ENCODE peak calls at places on chromosomes 4 and X, in seven cellular contexts. One of them, this sample, is unnamed.

GRCh38 chr4:152501846-152502536 is 33.9 kb downstream of the FBXW7 start:
- DNase-seq in A549: no peak
- DNase-seq in H1: no peak
- DNase-seq in IMR-90: peak; percentile 41
- DNase-seq in K562: no peak
- DNase-seq in SK-N-SH: no peak
- DNase-seq in HepG2: no peak
- DNase-seq in this sample: no peak

GRCh38 chrX:130826249-130826648 is 76.8 kb downstream of the ENOX2 start:
- DNase-seq in A549: no peak
- DNase-seq in H1: no peak
- DNase-seq in IMR-90: no peak
- DNase-seq in K562: no peak
- DNase-seq in SK-N-SH: no peak
- DNase-seq in HepG2: no peak
- DNase-seq in this sample: no peak

GRCh38 chr4:153018031-153018430 is 81.9 kb downstream of the FHDC1 start:
- DNase-seq in A549: no peak
- DNase-seq in H1: no peak
- DNase-seq in IMR-90: no peak
- DNase-seq in K562: no peak
- DNase-seq in SK-N-SH: no peak
- DNase-seq in HepG2: no peak
- DNase-seq in this sample: no peak

GRCh38 chr4:158858410-158859189 is 89.8 kb downstream of the FNIP2 start:
- DNase-seq in A549: no peak
- DNase-seq in H1: no peak
- DNase-seq in IMR-90: peak; percentile 71
- DNase-seq in K562: no peak
- DNase-seq in SK-N-SH: no peak
- DNase-seq in HepG2: peak; percentile 16
- DNase-seq in this sample: no peak

GRCh38 chr4:139978692-139979091 is 175.3 kb downstream of the MAML3 start:
- DNase-seq in A549: no peak
- DNase-seq in H1: no peak
- DNase-seq in IMR-90: no peak
- DNase-seq in K562: no peak
- DNase-seq in SK-N-SH: no peak
- DNase-seq in HepG2: no peak
- DNase-seq in this sample: peak; percentile 75

GRCh38 chr4:25107827-25108516 is 52.3 kb downstream of the SEPSECS start:
- DNase-seq in A549: no peak
- DNase-seq in H1: no peak
- DNase-seq in IMR-90: no peak
- DNase-seq in K562: no peak
- DNase-seq in SK-N-SH: no peak
- DNase-seq in HepG2: peak; percentile 13
- DNase-seq in this sample: no peak

GRCh38 chr4:98997176-98997575 is 1.7 kb downstream of the METAP1 start:
- DNase-seq in A549: no peak
- DNase-seq in H1: no peak
- DNase-seq in IMR-90: no peak
- DNase-seq in K562: no peak
- DNase-seq in SK-N-SH: no peak
- DNase-seq in HepG2: no peak
- DNase-seq in this sample: no peak

GRCh38 chr4:46124773-46125172 is 919 bp upstream of the GABRG1 start:
- DNase-seq in A549: no peak
- DNase-seq in H1: no peak
- DNase-seq in IMR-90: no peak
- DNase-seq in K562: no peak
- DNase-seq in SK-N-SH: peak; percentile 6
- DNase-seq in HepG2: no peak
- DNase-seq in this sample: no peak

GRCh38 chrX:115058276-115058675 is 40.9 kb upstream of the IL13RA2 start:
- DNase-seq in A549: no peak
- DNase-seq in H1: no peak
- DNase-seq in IMR-90: peak; percentile 91
- DNase-seq in K562: no peak
- DNase-seq in SK-N-SH: no peak
- DNase-seq in HepG2: no peak
- DNase-seq in this sample: no peak

GRCh38 chrX:81174286-81174685 is 27.4 kb downstream of the HMGN5 start:
- DNase-seq in A549: no peak
- DNase-seq in H1: no peak
- DNase-seq in IMR-90: peak; percentile 37
- DNase-seq in K562: no peak
- DNase-seq in SK-N-SH: no peak
- DNase-seq in HepG2: peak; percentile 3
- DNase-seq in this sample: no peak

GRCh38 chr4:74449571-74450297 is 4.8 kb downstream of the AREG start:
- DNase-seq in A549: no peak
- DNase-seq in H1: no peak
- DNase-seq in IMR-90: peak; percentile 10
- DNase-seq in K562: no peak
- DNase-seq in SK-N-SH: no peak
- DNase-seq in HepG2: no peak
- DNase-seq in this sample: no peak

GRCh38 chr4:112031712-112032328 is 113.4 kb upstream of the FAM241A start:
- DNase-seq in A549: peak; percentile 7
- DNase-seq in H1: no peak
- DNase-seq in IMR-90: peak; percentile 50
- DNase-seq in K562: peak; percentile 38
- DNase-seq in SK-N-SH: peak; percentile 36
- DNase-seq in HepG2: peak; percentile 25
- DNase-seq in this sample: peak; percentile 13

GRCh38 chr4:16785800-16786527 is 112.5 kb downstream of the LDB2 start:
- DNase-seq in A549: no peak
- DNase-seq in H1: no peak
- DNase-seq in IMR-90: peak; percentile 76
- DNase-seq in K562: no peak
- DNase-seq in SK-N-SH: no peak
- DNase-seq in HepG2: no peak
- DNase-seq in this sample: no peak

GRCh38 chr4:7735395-7735794 is 204.3 kb downstream of the AFAP1 start:
- DNase-seq in A549: no peak
- DNase-seq in H1: no peak
- DNase-seq in IMR-90: no peak
- DNase-seq in K562: no peak
- DNase-seq in SK-N-SH: no peak
- DNase-seq in HepG2: no peak
- DNase-seq in this sample: no peak

GRCh38 chr4:47442980-47443379 is 20.5 kb downstream of the COMMD8 start:
- DNase-seq in A549: no peak
- DNase-seq in H1: no peak
- DNase-seq in IMR-90: no peak
- DNase-seq in K562: no peak
- DNase-seq in SK-N-SH: no peak
- DNase-seq in HepG2: no peak
- DNase-seq in this sample: no peak

GRCh38 chr4:122104184-122104583 is 47.9 kb upstream of the BLTP1 start:
- DNase-seq in A549: no peak
- DNase-seq in H1: no peak
- DNase-seq in IMR-90: peak; percentile 35
- DNase-seq in K562: no peak
- DNase-seq in SK-N-SH: no peak
- DNase-seq in HepG2: no peak
- DNase-seq in this sample: no peak

GRCh38 chrX:152220612-152221011 is 82.2 kb upstream of the MAGEA10 start:
- DNase-seq in A549: no peak
- DNase-seq in H1: no peak
- DNase-seq in IMR-90: no peak
- DNase-seq in K562: no peak
- DNase-seq in SK-N-SH: no peak
- DNase-seq in HepG2: no peak
- DNase-seq in this sample: no peak

GRCh38 chr4:71211748-71212147 is 127.1 kb upstream of the SLC4A4 start:
- DNase-seq in A549: no peak
- DNase-seq in H1: no peak
- DNase-seq in IMR-90: no peak
- DNase-seq in K562: no peak
- DNase-seq in SK-N-SH: no peak
- DNase-seq in HepG2: no peak
- DNase-seq in this sample: no peak

GRCh38 chr4:56311299-56311975 is 75.9 kb downstream of the AASDH start:
- DNase-seq in A549: no peak
- DNase-seq in H1: no peak
- DNase-seq in IMR-90: no peak
- DNase-seq in K562: no peak
- DNase-seq in SK-N-SH: peak; percentile 80
- DNase-seq in HepG2: no peak
- DNase-seq in this sample: no peak

GRCh38 chr4:55356991-55357461 is 11.0 kb downstream of the SRD5A3 start:
- DNase-seq in A549: no peak
- DNase-seq in H1: no peak
- DNase-seq in IMR-90: peak; percentile 44
- DNase-seq in K562: no peak
- DNase-seq in SK-N-SH: no peak
- DNase-seq in HepG2: peak; percentile 42
- DNase-seq in this sample: no peak

GRCh38 chr4:10461850-10462400 is 4.7 kb upstream of the ZNF518B start:
- DNase-seq in A549: no peak
- DNase-seq in H1: no peak
- DNase-seq in IMR-90: no peak
- DNase-seq in K562: no peak
- DNase-seq in SK-N-SH: no peak
- DNase-seq in HepG2: no peak
- DNase-seq in this sample: no peak

GRCh38 chr4:74426101-74426500 is 18.8 kb upstream of the AREG start:
- DNase-seq in A549: no peak
- DNase-seq in H1: no peak
- DNase-seq in IMR-90: peak; percentile 91
- DNase-seq in K562: no peak
- DNase-seq in SK-N-SH: no peak
- DNase-seq in HepG2: no peak
- DNase-seq in this sample: no peak

GRCh38 chrX:24498181-24498580 is 33.1 kb downstream of the PDK3 start:
- DNase-seq in A549: peak; percentile 28
- DNase-seq in H1: no peak
- DNase-seq in IMR-90: no peak
- DNase-seq in K562: no peak
- DNase-seq in SK-N-SH: no peak
- DNase-seq in HepG2: peak; percentile 1
- DNase-seq in this sample: no peak

GRCh38 chrX:46551494-46552128 is 6.4 kb upstream of the ZNF674 start:
- DNase-seq in A549: no peak
- DNase-seq in H1: no peak
- DNase-seq in IMR-90: peak; percentile 80
- DNase-seq in K562: no peak
- DNase-seq in SK-N-SH: no peak
- DNase-seq in HepG2: no peak
- DNase-seq in this sample: no peak

GRCh38 chrX:140815868-140816267 is 106.3 kb downstream of the LINC00632 start:
- DNase-seq in A549: no peak
- DNase-seq in H1: no peak
- DNase-seq in IMR-90: peak; percentile 10
- DNase-seq in K562: no peak
- DNase-seq in SK-N-SH: no peak
- DNase-seq in HepG2: no peak
- DNase-seq in this sample: no peak

GRCh38 chr4:165493359-165493758 is 114.6 kb downstream of the CPE start:
- DNase-seq in A549: peak; percentile 23
- DNase-seq in H1: peak; percentile 74
- DNase-seq in IMR-90: peak; percentile 38
- DNase-seq in K562: peak; percentile 64
- DNase-seq in SK-N-SH: peak; percentile 36
- DNase-seq in HepG2: peak; percentile 27
- DNase-seq in this sample: no peak

GRCh38 chr4:89397464-89397863 is 89.9 kb upstream of the GPRIN3 start:
- DNase-seq in A549: no peak
- DNase-seq in H1: no peak
- DNase-seq in IMR-90: no peak
- DNase-seq in K562: no peak
- DNase-seq in SK-N-SH: no peak
- DNase-seq in HepG2: no peak
- DNase-seq in this sample: no peak

GRCh38 chrX:6184900-6185515 is 43.7 kb downstream of the NLGN4X start:
- DNase-seq in A549: no peak
- DNase-seq in H1: no peak
- DNase-seq in IMR-90: no peak
- DNase-seq in K562: no peak
- DNase-seq in SK-N-SH: no peak
- DNase-seq in HepG2: no peak
- DNase-seq in this sample: no peak

GRCh38 chrX:106894978-106895452 is 8.1 kb downstream of the RIPPLY1 start:
- DNase-seq in A549: peak; percentile 39
- DNase-seq in H1: no peak
- DNase-seq in IMR-90: peak; percentile 76
- DNase-seq in K562: no peak
- DNase-seq in SK-N-SH: no peak
- DNase-seq in HepG2: peak; percentile 51
- DNase-seq in this sample: no peak

GRCh38 chr4:78379040-78379439 is 172.5 kb upstream of the ANXA3 start:
- DNase-seq in A549: no peak
- DNase-seq in H1: no peak
- DNase-seq in IMR-90: no peak
- DNase-seq in K562: no peak
- DNase-seq in SK-N-SH: no peak
- DNase-seq in HepG2: no peak
- DNase-seq in this sample: no peak
- TF ChIP-seq RFX5 in A549: no peak
- TF ChIP-seq RFX5 in H1: no peak
- TF ChIP-seq RFX5 in IMR-90: no peak
- TF ChIP-seq RFX5 in K562: no peak
- TF ChIP-seq RFX5 in SK-N-SH: no peak
- TF ChIP-seq RFX5 in HepG2: no peak
- TF ChIP-seq RFX5 in this sample: no peak

GRCh38 chr4:130125468-130125867 is 1029.5 kb downstream of the C4orf33 start:
- DNase-seq in A549: no peak
- DNase-seq in H1: no peak
- DNase-seq in IMR-90: no peak
- DNase-seq in K562: no peak
- DNase-seq in SK-N-SH: no peak
- DNase-seq in HepG2: no peak
- DNase-seq in this sample: no peak
- TF ChIP-seq RFX5 in A549: no peak
- TF ChIP-seq RFX5 in H1: no peak
- TF ChIP-seq RFX5 in IMR-90: no peak
- TF ChIP-seq RFX5 in K562: no peak
- TF ChIP-seq RFX5 in SK-N-SH: no peak
- TF ChIP-seq RFX5 in HepG2: no peak
- TF ChIP-seq RFX5 in this sample: no peak

GRCh38 chr4:53937918-53938317 is 126.5 kb downstream of the CHIC2 start:
- DNase-seq in A549: no peak
- DNase-seq in H1: no peak
- DNase-seq in IMR-90: peak; percentile 95
- DNase-seq in K562: no peak
- DNase-seq in SK-N-SH: no peak
- DNase-seq in HepG2: no peak
- DNase-seq in this sample: no peak
- TF ChIP-seq RFX5 in A549: no peak
- TF ChIP-seq RFX5 in H1: no peak
- TF ChIP-seq RFX5 in IMR-90: no peak
- TF ChIP-seq RFX5 in K562: no peak
- TF ChIP-seq RFX5 in SK-N-SH: no peak
- TF ChIP-seq RFX5 in HepG2: no peak
- TF ChIP-seq RFX5 in this sample: no peak

DNA sequence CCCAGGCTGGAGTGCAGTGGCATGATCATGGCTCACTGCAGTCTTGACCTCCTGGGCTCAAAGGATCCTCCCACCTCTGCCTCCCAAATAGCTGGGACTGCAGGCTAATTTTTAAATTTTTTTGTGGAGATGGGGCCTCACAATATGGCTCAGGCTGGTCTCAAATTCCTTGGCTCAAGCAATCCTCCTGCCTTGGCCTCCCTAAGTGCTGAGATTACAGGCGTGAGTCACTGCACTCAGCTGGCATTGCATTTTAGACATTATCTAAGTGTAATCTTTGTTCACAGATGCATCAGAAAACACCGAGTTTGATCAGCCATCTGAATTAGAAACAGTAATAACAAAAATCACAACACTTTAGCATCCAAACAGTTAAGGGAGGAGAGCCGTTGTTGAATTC is 53.4 kb upstream of the CBR4 start:
- DNase-seq in A549: no peak
- DNase-seq in H1: no peak
- DNase-seq in IMR-90: no peak
- DNase-seq in K562: no peak
- DNase-seq in SK-N-SH: no peak
- DNase-seq in HepG2: no peak
- DNase-seq in this sample: no peak
- TF ChIP-seq RFX5 in A549: no peak
- TF ChIP-seq RFX5 in H1: no peak
- TF ChIP-seq RFX5 in IMR-90: no peak
- TF ChIP-seq RFX5 in K562: no peak
- TF ChIP-seq RFX5 in SK-N-SH: no peak
- TF ChIP-seq RFX5 in HepG2: no peak
- TF ChIP-seq RFX5 in this sample: no peak

This sample was measured in GM12878.